ENCODE peak calls at places on chromosomes 5 and 9, in seven cellular contexts. F, I, W, D, Z, Y and M are unnamed samples. For H3K27me3 and H3K4me1, the result is how much of the 10 kb centered on the place peaks cover.

GRCh38 chr5:103450333-103451061 is 112.1 kb downstream of the NUDT12 start:
- DNase-seq in F (peak), I (no peak), W (no peak), D (no peak), Z (no peak), Y (no peak), M (no peak)

GRCh38 chr9:123686131-123686848 is 243.6 kb downstream of the DENND1A start:
- DNase-seq in F (peak), I (no peak), W (no peak), D (no peak), Z (no peak), Y (no peak), M (no peak)

GRCh38 chr9:75504721-75505120 is 385.8 kb upstream of the PCSK5 start:
- DNase-seq in F (no peak), I (no peak), W (no peak), D (no peak), Z (no peak), Y (no peak), M (no peak)

GRCh38 chr5:124746916-124747769 is 704 bp upstream of the ZNF608 start:
- DNase-seq in F (peak), I (peak), W (peak), D (no peak), Z (peak), Y (peak), M (no peak)

GRCh38 chr5:142684508-142685031 is 1.3 kb downstream of the FGF1 start:
- DNase-seq in F (peak), I (no peak), W (no peak), D (no peak), Z (no peak), Y (no peak), M (no peak)

GRCh38 chr9:89845862-89846261 is 241.1 kb downstream of the GADD45G start:
- DNase-seq in F (no peak), I (no peak), W (no peak), D (no peak), Z (peak), Y (peak), M (no peak)

GRCh38 chr5:41637424-41637823 is 127.0 kb upstream of the PLCXD3 start:
- DNase-seq in F (peak), I (no peak), W (no peak), D (no peak), Z (no peak), Y (no peak), M (no peak)

GRCh38 chr5:42518595-42519067 is 95.4 kb downstream of the GHR start:
- DNase-seq in F (no peak), I (no peak), W (no peak), D (no peak), Z (no peak), Y (no peak), M (no peak)

GRCh38 chr9:87875839-87876545 is 6.7 kb upstream of the SPATA31E1 start:
- DNase-seq in F (no peak), I (no peak), W (no peak), D (no peak), Z (no peak), Y (peak), M (no peak)

GRCh38 chr5:148559461-148559860 is 94.9 kb downstream of the HTR4 start:
- DNase-seq in F (no peak), I (no peak), W (no peak), D (no peak), Z (no peak), Y (no peak), M (no peak)

GRCh38 chr5:113250341-113250953 is 184.3 kb downstream of the TSSK1B start:
- DNase-seq in F (peak), I (no peak), W (no peak), D (no peak), Z (peak), Y (no peak), M (no peak)

GRCh38 chr5:1479581-1480188 is 34.4 kb upstream of the SLC6A3 start:
- DNase-seq in F (no peak), I (no peak), W (peak), D (peak), Z (peak), Y (no peak), M (peak)

GRCh38 chr5:168753691-168754254 is 174.6 kb upstream of the PANK3 start:
- DNase-seq in F (no peak), I (no peak), W (no peak), D (no peak), Z (no peak), Y (no peak), M (no peak)

GRCh38 chr5:138611295-138612220 is 36.4 kb upstream of the HSPA9 start:
- DNase-seq in F (peak), I (no peak), W (no peak), D (no peak), Z (no peak), Y (no peak), M (peak)

GRCh38 chr9:38008168-38009034 is 60.6 kb downstream of the SHB start:
- DNase-seq in F (peak), I (peak), W (no peak), D (no peak), Z (no peak), Y (no peak), M (no peak)

GRCh38 chr9:105693435-105694275 is 686 bp upstream of the TMEM38B start:
- DNase-seq in F (no peak), I (no peak), W (no peak), D (no peak), Z (no peak), Y (no peak), M (peak)

GRCh38 chr5:172855597-172856292 is 21.7 kb downstream of the ERGIC1 start:
- DNase-seq in F (peak), I (no peak), W (no peak), D (no peak), Z (peak), Y (no peak), M (no peak)

GRCh38 chr5:164540174-164540573 is 1034.8 kb downstream of the MAT2B start:
- DNase-seq in F (no peak), I (no peak), W (no peak), D (no peak), Z (no peak), Y (no peak), M (no peak)

GRCh38 chr9:110936252-110936651 is 102.0 kb downstream of the LPAR1 start:
- DNase-seq in F (no peak), I (no peak), W (no peak), D (no peak), Z (no peak), Y (no peak), M (no peak)

GRCh38 chr5:42703238-42703637 is 53.4 kb upstream of the CCDC152 start:
- DNase-seq in F (no peak), I (no peak), W (no peak), D (no peak), Z (no peak), Y (no peak), M (no peak)

GRCh38 chr9:127783111-127783621 is 2.7 kb upstream of the CDK9 start:
- DNase-seq in F (no peak), I (peak), W (peak), D (peak), Z (no peak), Y (peak), M (peak)

GRCh38 chr9:113979713-113980086 is 98.4 kb downstream of the AMBP start:
- DNase-seq in F (peak), I (no peak), W (no peak), D (no peak), Z (no peak), Y (no peak), M (no peak)

GRCh38 chr5:159669559-159669958 is 246.7 kb upstream of the ADRA1B start:
- DNase-seq in F (no peak), I (no peak), W (no peak), D (no peak), Z (no peak), Y (no peak), M (no peak)

GRCh38 chr5:66897355-66897754 is 299.2 kb downstream of the CD180 start:
- DNase-seq in F (no peak), I (no peak), W (no peak), D (no peak), Z (no peak), Y (no peak), M (no peak)

GRCh38 chr5:91109634-91110033 is 273.5 kb downstream of the ARRDC3 start:
- DNase-seq in F (no peak), I (no peak), W (no peak), D (no peak), Z (no peak), Y (no peak), M (no peak)

GRCh38 chr5:134224905-134225779 is 731 bp downstream of the PPP2CA start:
- DNase-seq in F (peak), I (peak), W (peak), D (peak), Z (no peak), Y (no peak), M (peak)

GRCh38 chr9:120486347-120486746 is 93.6 kb downstream of the CDK5RAP2 start:
- DNase-seq in F (no peak), I (no peak), W (no peak), D (no peak), Z (no peak), Y (no peak), M (no peak)

GRCh38 chr9:136714096-136714875 is 1.9 kb downstream of the DIPK1B start:
- DNase-seq in F (no peak), I (no peak), W (peak), D (no peak), Z (no peak), Y (no peak), M (no peak)

GRCh38 chr5:147461915-147462314 is 48.0 kb downstream of the DPYSL3 start:
- DNase-seq in F (peak), I (no peak), W (no peak), D (no peak), Z (no peak), Y (no peak), M (no peak)

DNA sequence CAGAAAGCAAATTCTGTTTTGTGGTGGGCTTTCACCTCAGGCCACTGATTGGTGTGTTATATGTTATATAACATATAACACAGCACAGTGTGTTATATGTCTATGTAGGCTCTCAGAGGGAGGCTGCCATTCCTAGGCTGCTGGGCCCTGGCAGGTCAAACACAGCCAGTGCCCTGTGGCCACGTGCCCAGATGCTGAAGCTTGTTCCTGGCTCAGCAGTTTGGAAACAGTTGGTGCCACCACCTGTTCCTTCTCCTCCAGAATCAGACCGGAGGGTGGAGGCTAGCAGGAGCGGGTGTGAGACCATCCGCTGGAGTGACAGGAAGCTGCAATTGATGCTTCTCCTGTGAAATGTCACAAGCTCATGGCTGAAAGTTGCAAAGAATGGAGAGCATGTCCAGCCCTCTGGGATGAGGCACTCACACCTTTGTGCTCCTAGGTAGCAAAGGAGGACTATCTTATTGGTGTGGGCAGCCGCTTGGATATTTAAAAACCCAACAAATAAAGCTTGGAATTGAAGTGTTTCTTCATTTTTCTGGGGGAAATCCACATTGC is 4.2 kb upstream of the FGD3 start:
- DNase-seq in F (no peak), I (no peak), W (no peak), D (no peak), Z (no peak), Y (no peak), M (no peak)
- H3K27me3 ChIP-seq in F (under half), I (under half), W (under half), D (under half), Z (under half), Y (under half), M (under half)

GRCh38 chr5:52520171-52520570 is 267.5 kb upstream of the ITGA1 start:
- DNase-seq in F (no peak), I (no peak), W (no peak), D (no peak), Z (no peak), Y (no peak), M (no peak)

GRCh38 chr5:52521236-52521635 is 266.5 kb upstream of the ITGA1 start:
- DNase-seq in F (no peak), I (no peak), W (no peak), D (no peak), Z (no peak), Y (no peak), M (no peak)

GRCh38 chr5:52517667-52518066 is 270.0 kb upstream of the ITGA1 start:
- DNase-seq in F (no peak), I (no peak), W (no peak), D (no peak), Z (no peak), Y (no peak), M (no peak)
- H3K4me3 ChIP-seq in F (no peak), I (no peak), W (no peak), D (no peak), Z (no peak), Y (no peak), M (no peak)

GRCh38 chr9:112325600-112325999 is 7.8 kb downstream of the PTBP3 start:
- DNase-seq in F (no peak), I (no peak), W (no peak), D (no peak), Z (no peak), Y (no peak), M (no peak)
- H3K4me1 ChIP-seq in F (under half), I (under half), W (under half), D (under half), Z (under half), Y (under half), M (under half)

DNA sequence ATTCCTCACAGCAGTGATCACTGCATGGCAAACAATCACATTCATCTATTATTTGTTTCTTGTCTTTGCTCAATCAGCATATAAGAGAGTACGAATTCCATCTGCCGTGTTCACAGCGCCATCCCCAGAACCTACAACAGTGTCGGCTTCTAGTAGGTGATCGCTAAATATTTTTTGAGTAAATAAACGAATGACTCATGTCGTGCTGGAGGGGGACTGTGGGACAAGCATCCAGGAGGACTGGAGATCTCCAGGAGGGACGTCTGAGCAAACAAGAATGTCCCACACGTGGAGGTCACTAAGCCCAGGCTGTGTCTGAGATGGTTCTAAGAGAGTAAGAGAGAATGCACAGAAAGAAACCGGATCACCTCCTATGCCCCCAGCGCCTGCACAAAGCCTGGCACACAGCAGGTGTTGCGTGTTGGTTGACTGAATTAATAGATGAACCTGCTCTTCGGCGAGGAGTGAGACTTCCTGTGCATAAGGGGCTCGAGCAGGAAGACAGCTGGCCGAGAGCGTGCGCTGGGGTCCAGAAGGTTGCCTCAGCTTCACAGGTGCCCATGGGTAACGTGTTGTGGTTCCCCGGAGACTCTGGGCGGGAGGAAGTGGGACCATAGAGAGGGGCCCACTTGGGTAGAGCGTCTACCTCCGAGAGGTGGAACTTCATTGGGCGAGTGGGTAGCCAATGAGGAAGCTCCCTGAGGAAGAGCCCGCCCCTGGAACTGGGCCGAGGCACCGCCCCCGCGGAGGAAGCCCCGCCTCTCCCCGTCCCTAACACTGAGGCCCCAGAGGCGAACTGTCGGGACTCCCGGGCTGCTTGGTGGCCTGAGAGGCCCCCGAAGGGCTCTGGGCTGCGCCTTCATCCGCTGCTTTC is 193.0 kb downstream of the MELK start:
- DNase-seq in F (peak), I (peak), W (peak), D (peak), Z (no peak), Y (no peak), M (peak)
- H3K27me3 ChIP-seq in F (under half), I (under half), W (under half), D (under half), Z (under half), Y (under half), M (under half)

GRCh38 chr9:96513622-96514021 is 63.7 kb downstream of the HABP4 start:
- DNase-seq in F (peak), I (no peak), W (no peak), D (no peak), Z (no peak), Y (no peak), M (no peak)
- H3K4me3 ChIP-seq in F (no peak), I (no peak), W (no peak), D (no peak), Z (no peak), Y (no peak), M (no peak)

GRCh38 chr9:132160802-132161742 is 786 bp upstream of the NTNG2 start:
- DNase-seq in F (peak), I (no peak), W (peak), D (peak), Z (no peak), Y (no peak), M (peak)
- H3K4me1 ChIP-seq in F (under half), I (under half), W (under half), D (under half), Z (under half), Y (under half), M (under half)

GRCh38 chr5:35776757-35777156 is 79.9 kb upstream of the IL7R start:
- DNase-seq in F (peak), I (no peak), W (no peak), D (no peak), Z (no peak), Y (no peak), M (no peak)
- H3K27me3 ChIP-seq in F (under half), I (under half), W (under half), D (under half), Z (under half), Y (under half), M (under half)

GRCh38 chr5:131694926-131695325 is 59.9 kb upstream of the RAPGEF6 start:
- DNase-seq in F (no peak), I (no peak), W (no peak), D (no peak), Z (no peak), Y (no peak), M (no peak)

DNA sequence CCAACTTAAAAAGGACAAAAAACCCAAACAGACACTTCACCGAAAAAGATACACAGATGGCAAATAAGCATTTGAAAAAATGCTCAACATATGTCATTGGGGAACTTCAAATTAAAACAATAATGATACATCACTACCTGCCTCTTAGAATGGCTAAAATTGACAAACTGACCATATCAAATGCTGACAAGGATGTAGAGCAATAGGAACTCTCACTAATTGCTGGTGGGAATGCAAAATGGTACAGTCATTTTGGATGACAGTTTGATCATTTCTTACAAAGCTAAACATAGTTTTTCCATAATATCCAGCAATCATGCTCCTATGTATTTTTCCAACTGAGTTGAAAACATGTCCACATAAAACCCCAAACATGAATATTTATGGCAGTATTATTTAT is 58.9 kb upstream of the RAPGEF6 start:
- DNase-seq in F (no peak), I (no peak), W (no peak), D (no peak), Z (no peak), Y (no peak), M (no peak)
- H3K4me3 ChIP-seq in F (no peak), I (no peak), W (no peak), D (no peak), Z (no peak), Y (no peak), M (no peak)

GRCh38 chr5:57501414-57502321 is 19.1 kb upstream of the ACTBL2 start:
- DNase-seq in F (no peak), I (no peak), W (no peak), D (no peak), Z (no peak), Y (no peak), M (no peak)

GRCh38 chr5:57495688-57496087 is 13.1 kb upstream of the ACTBL2 start:
- DNase-seq in F (no peak), I (no peak), W (no peak), D (no peak), Z (no peak), Y (no peak), M (no peak)

GRCh38 chr5:57497733-57498132 is 15.1 kb upstream of the ACTBL2 start:
- DNase-seq in F (no peak), I (no peak), W (no peak), D (no peak), Z (no peak), Y (no peak), M (no peak)

GRCh38 chr5:57503433-57503832 is 20.8 kb upstream of the ACTBL2 start:
- DNase-seq in F (peak), I (no peak), W (no peak), D (no peak), Z (no peak), Y (no peak), M (no peak)

GRCh38 chr5:57499262-57500050 is 16.8 kb upstream of the ACTBL2 start:
- DNase-seq in F (peak), I (no peak), W (no peak), D (no peak), Z (no peak), Y (no peak), M (no peak)
- H3K4me1 ChIP-seq in F (under half), I (under half), W (under half), D (under half), Z (under half), Y (under half), M (under half)

GRCh38 chr9:130174025-130174424 is 1.8 kb downstream of the NCS1 start:
- DNase-seq in F (no peak), I (no peak), W (no peak), D (no peak), Z (no peak), Y (no peak), M (no peak)
- H3K27me3 ChIP-seq in F (under half), I (under half), W (under half), D (under half), Z (under half), Y (under half), M (under half)